ENCODE peak calls at places on chromosomes 5 and 9, in nine cellular contexts. D is sigmoid colon, X is ovary, W is body of pancreas, L is thyroid gland, Y is spleen, B is IMR-90, U is lower leg skin, E is tibial nerve. J is an unnamed sample.

GRCh38 chr5:77208507-77209163 is 1.8 kb upstream of the PDE8B start:
- DNase-seq in D (no peak), X (no peak), W (peak; percentile 11), L (peak; percentile 92), Y (no peak), B (no peak), U (no peak), E (no peak), J (no peak)

GRCh38 chr5:56631719-56632118 is 183.6 kb upstream of the MAP3K1 start:
- DNase-seq in D (no peak), X (no peak), W (no peak), L (no peak), Y (no peak), B (no peak), U (no peak), E (no peak), J (no peak)

GRCh38 chr5:55113327-55113726 is 10.9 kb downstream of the GZMA start:
- DNase-seq in D (no peak), X (no peak), W (no peak), L (no peak), Y (no peak), B (no peak), U (no peak), E (no peak), J (no peak)

GRCh38 chr5:22644859-22645258 is 208.3 kb downstream of the CDH12 start:
- DNase-seq in D (no peak), X (no peak), W (no peak), L (no peak), Y (no peak), B (no peak), U (no peak), E (no peak), J (no peak)

GRCh38 chr5:132776932-132777208 is 169 bp downstream of the SEPTIN8 start:
- DNase-seq in D (no peak), X (no peak), W (no peak), L (no peak), Y (no peak), B (no peak), U (no peak), E (no peak), J (no peak)

GRCh38 chr5:168649306-168649705 is 70.1 kb upstream of the PANK3 start:
- DNase-seq in D (no peak), X (no peak), W (no peak), L (no peak), Y (no peak), B (no peak), U (peak; percentile 31), E (no peak), J (no peak)

GRCh38 chr5:45376463-45376862 is 319.7 kb downstream of the HCN1 start:
- DNase-seq in D (no peak), X (no peak), W (no peak), L (no peak), Y (no peak), B (peak; percentile 36), U (no peak), E (no peak), J (no peak)

GRCh38 chr5:52989025-52989780 is at the start of gene ITGA2:
- DNase-seq in D (peak; percentile 68), X (peak; percentile 17), W (peak; percentile 69), L (peak; percentile 54), Y (peak; percentile 84), B (peak; percentile 40), U (peak; percentile 89), E (peak; percentile 7), J (peak; percentile 62)

GRCh38 chr5:25858019-25858418 is 1180.4 kb downstream of the CDH9 start:
- DNase-seq in D (no peak), X (no peak), W (no peak), L (no peak), Y (no peak), B (no peak), U (no peak), E (no peak), J (no peak)

GRCh38 chr5:139744471-139745120 is 51.0 kb upstream of the PSD2 start:
- DNase-seq in D (no peak), X (no peak), W (no peak), L (no peak), Y (no peak), B (no peak), U (no peak), E (no peak), J (no peak)
- H3K4me3 ChIP-seq in D (no peak overlapping the region), X (no peak overlapping the region), W (no peak overlapping the region), L (no peak overlapping the region), Y (no peak overlapping the region), B (no peak overlapping the region), U (no peak overlapping the region), E (no peak overlapping the region), J (no peak overlapping the region)

GRCh38 chr5:125293223-125293622 is 546.8 kb upstream of the ZNF608 start:
- DNase-seq in D (no peak), X (no peak), W (no peak), L (no peak), Y (no peak), B (no peak), U (no peak), E (no peak), J (no peak)
- TF ChIP-seq POLR2A in D (no peak), X (no peak), W (no peak), L (no peak), Y (no peak), B (no peak), U (no peak), E (no peak), J (no peak)

GRCh38 chr5:138128344-138128743 is 10.9 kb downstream of the NME5 start:
- DNase-seq in D (no peak), X (no peak), W (no peak), L (no peak), Y (no peak), B (no peak), U (no peak), E (no peak), J (no peak)

GRCh38 chr5:138129347-138129746 is 9.9 kb downstream of the NME5 start:
- DNase-seq in D (no peak), X (no peak), W (no peak), L (no peak), Y (no peak), B (no peak), U (no peak), E (no peak), J (no peak)

GRCh38 chr5:138132543-138132942 is 6.7 kb downstream of the NME5 start:
- DNase-seq in D (no peak), X (no peak), W (no peak), L (no peak), Y (no peak), B (no peak), U (no peak), E (no peak), J (no peak)
- H3K4me3 ChIP-seq in D (no peak overlapping the region), X (no peak overlapping the region), W (no peak overlapping the region), L (no peak overlapping the region), Y (no peak overlapping the region), B (no peak overlapping the region), U (no peak overlapping the region), E (no peak overlapping the region), J (no peak overlapping the region)

GRCh38 chr5:172442592-172442991 is 11.7 kb downstream of the SH3PXD2B start:
- DNase-seq in D (no peak), X (no peak), W (no peak), L (no peak), Y (no peak), B (peak; percentile 61), U (no peak), E (no peak), J (no peak)

GRCh38 chr5:172444110-172444510 is 10.2 kb downstream of the SH3PXD2B start:
- DNase-seq in D (no peak), X (no peak), W (no peak), L (no peak), Y (peak; percentile 16), B (peak; percentile 78), U (peak; percentile 85), E (no peak), J (peak; percentile 48)

GRCh38 chr5:172441262-172441751 is 13.0 kb downstream of the SH3PXD2B start:
- DNase-seq in D (peak; percentile 80), X (no peak), W (peak; percentile 76), L (no peak), Y (no peak), B (no peak), U (peak; percentile 96), E (no peak), J (peak; percentile 97)

GRCh38 chr5:172444626-172445365 is 9.5 kb downstream of the SH3PXD2B start:
- DNase-seq in D (no peak), X (no peak), W (no peak), L (no peak), Y (peak; percentile 45), B (no peak), U (no peak), E (no peak), J (no peak)

DNA sequence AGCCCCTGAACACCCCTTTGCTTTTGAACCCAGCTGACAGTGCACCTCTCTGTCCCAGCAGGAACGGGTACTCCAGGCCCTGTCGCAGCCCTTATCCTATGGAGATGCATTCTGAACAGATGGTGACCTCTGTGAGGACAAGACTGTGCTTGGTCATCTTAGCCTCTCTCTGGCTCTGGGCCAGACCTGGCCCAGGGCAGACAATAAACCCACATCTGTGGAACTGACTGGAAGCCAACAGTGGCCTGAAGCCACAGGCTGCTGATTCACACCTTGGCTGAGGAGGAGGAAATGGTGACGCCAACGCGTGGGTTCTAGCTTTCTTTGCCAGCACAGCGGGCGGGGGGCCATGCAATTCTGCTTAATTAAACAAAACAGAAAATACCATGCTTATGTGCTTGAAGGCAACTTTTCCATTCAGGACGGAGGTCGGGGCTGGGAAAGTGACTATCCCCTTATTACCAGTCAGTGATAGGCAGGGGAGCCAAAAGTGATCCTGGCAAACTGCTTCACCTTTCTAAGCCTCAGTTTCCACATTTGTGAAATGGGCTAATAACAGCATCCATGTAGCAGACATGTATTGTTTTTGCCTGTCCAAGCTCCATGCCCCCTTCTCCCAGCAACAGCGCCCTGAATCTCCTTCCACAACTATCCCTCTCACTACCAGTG is 10.8 kb downstream of the SH3PXD2B start:
- DNase-seq in D (peak; percentile 97), X (peak; percentile 89), W (peak; percentile 82), L (peak; percentile 53), Y (peak; percentile 70), B (peak; percentile 98), U (peak; percentile 97), E (peak; percentile 85), J (peak; percentile 91)
- TF ChIP-seq POLR2A in D (no peak), X (no peak), W (no peak), L (no peak), Y (no peak), B (peak; percentile 18), U (no peak), E (no peak), J (peak; percentile 32)

GRCh38 chr5:79563247-79563590 is 49.0 kb upstream of the TENT2 start:
- DNase-seq in D (no peak), X (no peak), W (no peak), L (no peak), Y (no peak), B (no peak), U (no peak), E (no peak), J (no peak)
- H3K4me3 ChIP-seq in D (no peak overlapping the region), X (no peak overlapping the region), W (no peak overlapping the region), L (no peak overlapping the region), Y (no peak overlapping the region), B (no peak overlapping the region), U (no peak overlapping the region), E (no peak overlapping the region), J (no peak overlapping the region)

DNA sequence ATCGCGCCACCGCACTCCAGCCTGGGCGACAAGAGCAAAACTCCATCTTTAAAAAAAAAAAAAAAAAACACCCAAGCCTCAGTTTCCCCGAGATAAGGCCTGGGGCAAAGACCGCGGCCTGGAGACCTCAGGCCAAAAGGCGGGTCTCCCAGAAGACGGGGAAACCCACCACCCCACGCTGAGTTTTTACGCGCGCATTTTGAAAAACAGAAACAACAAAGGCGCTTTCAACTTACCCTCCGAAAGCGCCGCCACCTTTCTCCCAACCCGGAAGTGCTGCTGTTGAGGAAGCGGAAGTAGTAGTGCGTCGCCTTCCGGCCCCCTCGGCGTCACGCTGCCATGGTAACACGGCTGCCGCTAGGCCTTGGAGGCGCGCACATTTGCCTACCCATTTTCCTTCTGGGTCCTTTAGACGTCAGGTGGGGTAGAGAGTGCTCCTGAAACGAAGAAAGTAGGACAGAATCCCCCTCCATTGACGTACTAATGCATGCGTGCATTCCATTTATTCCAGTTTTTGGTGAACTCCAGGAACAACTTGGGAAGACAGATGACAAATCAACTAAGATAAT is at the start of gene TTF1:
- DNase-seq in D (peak; percentile 95), X (peak; percentile 88), W (peak; percentile 89), L (peak; percentile 88), Y (peak; percentile 97), B (peak; percentile 88), U (peak; percentile 97), E (peak; percentile 79), J (peak; percentile 89)
- TF ChIP-seq POLR2A in D (no peak), X (no peak), W (peak; percentile 55), L (no peak), Y (no peak), B (peak; percentile 44), U (no peak), E (no peak), J (no peak)

J was measured in adrenal gland.